ENCODE peak calls at places on chromosomes 11 and 22, in eight cellular contexts. One of them, this sample, is unnamed. For H3K4me1, the result is how much of the 10 kb centered on the place peaks cover.

GRCh38 chr22:46077669-46078099 is 72.6 kb upstream of the PPARA start:
- DNase-seq in A549: no peak
- DNase-seq in sigmoid colon: peak
- DNase-seq in tibial nerve: peak
- DNase-seq in HepG2: no peak
- DNase-seq in ovary: peak
- DNase-seq in transverse colon: peak
- DNase-seq in SK-N-SH: no peak
- DNase-seq in this sample: no peak

GRCh38 chr11:117824571-117825537 is at the start of gene FXYD2:
- DNase-seq in ovary: peak
- DNase-seq in SK-N-SH: no peak
- DNase-seq in HepG2: no peak
- DNase-seq in transverse colon: peak
- DNase-seq in A549: no peak
- DNase-seq in tibial nerve: no peak
- DNase-seq in sigmoid colon: peak
- DNase-seq in this sample: no peak

GRCh38 chr11:67027943-67028542 is 5.1 kb downstream of the SYT12 start:
- DNase-seq in tibial nerve: no peak
- DNase-seq in A549: no peak
- DNase-seq in HepG2: no peak
- DNase-seq in sigmoid colon: no peak
- DNase-seq in transverse colon: no peak
- DNase-seq in SK-N-SH: no peak
- DNase-seq in ovary: no peak
- DNase-seq in this sample: no peak

GRCh38 chr11:120546312-120547205 is 35.0 kb downstream of the GRIK4 start:
- DNase-seq in HepG2: no peak
- DNase-seq in A549: no peak
- DNase-seq in ovary: peak
- DNase-seq in tibial nerve: no peak
- DNase-seq in sigmoid colon: no peak
- DNase-seq in transverse colon: peak
- DNase-seq in SK-N-SH: no peak
- DNase-seq in this sample: no peak

GRCh38 chr22:40383905-40384304 is 13.5 kb downstream of the SGSM3 start:
- DNase-seq in SK-N-SH: no peak
- DNase-seq in tibial nerve: no peak
- DNase-seq in ovary: no peak
- DNase-seq in sigmoid colon: no peak
- DNase-seq in A549: no peak
- DNase-seq in HepG2: no peak
- DNase-seq in transverse colon: no peak
- DNase-seq in this sample: no peak

GRCh38 chr11:34809191-34810106 is 106.7 kb downstream of the APIP start:
- DNase-seq in SK-N-SH: no peak
- DNase-seq in ovary: no peak
- DNase-seq in transverse colon: no peak
- DNase-seq in HepG2: no peak
- DNase-seq in tibial nerve: no peak
- DNase-seq in A549: no peak
- DNase-seq in sigmoid colon: no peak
- DNase-seq in this sample: peak

GRCh38 chr11:90845126-90845525 is 622.3 kb upstream of the CHORDC1 start:
- DNase-seq in ovary: no peak
- DNase-seq in transverse colon: no peak
- DNase-seq in tibial nerve: no peak
- DNase-seq in sigmoid colon: no peak
- DNase-seq in SK-N-SH: no peak
- DNase-seq in A549: no peak
- DNase-seq in HepG2: no peak
- DNase-seq in this sample: no peak

GRCh38 chr11:71140206-71140919 is 112.0 kb downstream of the SHANK2 start:
- DNase-seq in A549: no peak
- DNase-seq in ovary: no peak
- DNase-seq in HepG2: no peak
- DNase-seq in sigmoid colon: no peak
- DNase-seq in SK-N-SH: no peak
- DNase-seq in transverse colon: no peak
- DNase-seq in tibial nerve: no peak
- DNase-seq in this sample: no peak

GRCh38 chr22:44723801-44724200 is 21.8 kb downstream of the PRR5 start:
- DNase-seq in A549: peak
- DNase-seq in SK-N-SH: peak
- DNase-seq in sigmoid colon: no peak
- DNase-seq in ovary: no peak
- DNase-seq in HepG2: peak
- DNase-seq in tibial nerve: no peak
- DNase-seq in transverse colon: no peak
- DNase-seq in this sample: no peak

GRCh38 chr22:22666307-22667091 is 22.1 kb downstream of the GGTLC2 start:
- DNase-seq in transverse colon: peak
- DNase-seq in HepG2: peak
- DNase-seq in tibial nerve: no peak
- DNase-seq in SK-N-SH: no peak
- DNase-seq in A549: peak
- DNase-seq in ovary: no peak
- DNase-seq in sigmoid colon: no peak
- DNase-seq in this sample: no peak

GRCh38 chr11:76577921-76578654 is 92.5 kb downstream of the LRRC32 start:
- DNase-seq in A549: no peak
- DNase-seq in SK-N-SH: peak
- DNase-seq in HepG2: no peak
- DNase-seq in transverse colon: no peak
- DNase-seq in ovary: no peak
- DNase-seq in tibial nerve: no peak
- DNase-seq in sigmoid colon: no peak
- DNase-seq in this sample: peak

GRCh38 chr11:76577199-76577920 is 93.2 kb downstream of the LRRC32 start:
- DNase-seq in tibial nerve: no peak
- DNase-seq in SK-N-SH: peak
- DNase-seq in A549: no peak
- DNase-seq in sigmoid colon: peak
- DNase-seq in ovary: no peak
- DNase-seq in HepG2: no peak
- DNase-seq in transverse colon: peak
- DNase-seq in this sample: peak

GRCh38 chr11:76579752-76580151 is 90.8 kb downstream of the LRRC32 start:
- DNase-seq in HepG2: no peak
- DNase-seq in tibial nerve: no peak
- DNase-seq in ovary: no peak
- DNase-seq in transverse colon: no peak
- DNase-seq in SK-N-SH: no peak
- DNase-seq in sigmoid colon: no peak
- DNase-seq in A549: no peak
- DNase-seq in this sample: no peak

GRCh38 chr11:76579047-76579751 is 91.3 kb downstream of the LRRC32 start:
- DNase-seq in sigmoid colon: no peak
- DNase-seq in A549: no peak
- DNase-seq in transverse colon: no peak
- DNase-seq in SK-N-SH: peak
- DNase-seq in tibial nerve: no peak
- DNase-seq in HepG2: no peak
- DNase-seq in ovary: peak
- DNase-seq in this sample: peak

GRCh38 chr11:76578655-76579046 is 91.9 kb downstream of the LRRC32 start:
- DNase-seq in A549: no peak
- DNase-seq in sigmoid colon: no peak
- DNase-seq in SK-N-SH: peak
- DNase-seq in ovary: no peak
- DNase-seq in transverse colon: no peak
- DNase-seq in HepG2: no peak
- DNase-seq in tibial nerve: no peak
- DNase-seq in this sample: peak
- TF ChIP-seq EP300 in A549: no peak
- TF ChIP-seq EP300 in sigmoid colon: no peak
- TF ChIP-seq EP300 in SK-N-SH: no peak
- TF ChIP-seq EP300 in ovary: no peak
- TF ChIP-seq EP300 in transverse colon: no peak
- TF ChIP-seq EP300 in HepG2: no peak
- TF ChIP-seq EP300 in tibial nerve: peak
- TF ChIP-seq EP300 in this sample: peak

DNA sequence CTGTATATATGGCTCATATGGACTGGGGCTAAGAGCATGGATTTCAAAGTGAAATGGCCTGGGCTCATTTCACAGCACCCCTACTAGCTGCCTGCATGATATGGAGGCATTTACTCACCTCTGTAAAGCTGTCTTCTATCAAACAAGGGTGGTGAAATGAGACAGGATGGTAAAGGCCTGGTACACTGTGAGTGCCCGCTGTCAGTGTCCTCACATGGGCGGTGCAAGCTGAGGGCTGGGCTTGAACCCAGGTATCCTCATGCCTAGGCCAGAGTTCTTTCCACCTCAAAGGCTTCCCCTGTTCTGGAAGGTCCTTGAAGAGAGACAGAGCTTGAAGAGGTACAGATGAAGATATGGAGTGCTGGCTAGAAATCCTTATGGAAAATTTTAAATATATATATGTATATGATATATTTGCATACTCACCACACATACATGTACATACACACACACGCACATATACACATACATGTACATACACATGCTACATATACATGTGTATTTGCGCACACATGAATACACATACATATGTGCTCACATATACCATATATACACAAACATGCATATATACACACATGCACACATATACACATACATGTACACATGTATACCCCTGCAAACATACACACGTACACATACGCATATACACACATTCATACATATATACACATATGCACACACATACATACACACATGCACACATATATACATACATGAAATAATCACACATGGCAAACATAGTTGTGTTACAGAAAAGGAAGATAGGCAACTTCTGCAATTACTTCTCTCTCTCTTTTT is 44.7 kb downstream of the MICAL2 start:
- DNase-seq in ovary: no peak
- DNase-seq in tibial nerve: no peak
- DNase-seq in HepG2: no peak
- DNase-seq in SK-N-SH: no peak
- DNase-seq in A549: no peak
- DNase-seq in sigmoid colon: no peak
- DNase-seq in transverse colon: no peak
- DNase-seq in this sample: no peak
- H3K4me1 ChIP-seq in ovary: under half
- H3K4me1 ChIP-seq in tibial nerve: under half
- H3K4me1 ChIP-seq in HepG2: under half
- H3K4me1 ChIP-seq in SK-N-SH: under half
- H3K4me1 ChIP-seq in A549: under half
- H3K4me1 ChIP-seq in sigmoid colon: under half
- H3K4me1 ChIP-seq in transverse colon: under half
- H3K4me1 ChIP-seq in this sample: half or more

DNA sequence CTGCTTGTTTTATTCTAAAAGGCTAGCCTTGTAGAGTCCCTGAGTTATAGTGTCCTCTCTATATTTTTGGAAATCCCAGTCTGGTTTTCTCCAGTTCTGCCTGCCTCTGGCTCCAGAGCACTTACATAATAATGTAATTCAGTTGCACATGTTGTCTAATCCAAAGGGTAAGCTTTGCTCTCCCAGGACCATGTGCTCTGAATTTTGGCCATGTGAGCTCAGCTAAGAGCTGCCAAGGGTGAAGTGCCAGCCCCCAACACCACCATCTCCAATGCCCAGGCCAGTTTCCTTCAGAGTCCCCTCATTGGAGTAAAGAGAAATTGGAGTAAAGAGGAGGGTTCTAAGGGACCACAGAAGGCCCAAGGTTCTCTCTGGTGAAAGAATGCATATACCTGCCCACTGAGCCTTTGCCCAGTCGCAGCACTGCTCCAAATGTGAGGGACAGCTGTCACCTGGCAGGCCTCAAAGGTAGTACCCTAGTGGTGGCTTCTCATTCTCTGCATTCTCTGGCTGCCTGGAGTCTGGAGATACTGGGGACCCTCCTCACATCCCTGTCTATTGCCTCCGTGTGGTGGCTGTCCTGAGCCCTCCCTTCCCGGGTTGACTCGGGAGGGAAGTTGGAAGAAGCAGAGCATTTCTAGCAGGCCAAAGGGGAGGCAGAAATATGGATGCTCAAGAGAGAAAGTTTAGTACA is 4.9 kb downstream of the CRY2 start:
- DNase-seq in transverse colon: no peak
- DNase-seq in sigmoid colon: no peak
- DNase-seq in tibial nerve: no peak
- DNase-seq in SK-N-SH: no peak
- DNase-seq in ovary: no peak
- DNase-seq in A549: no peak
- DNase-seq in HepG2: no peak
- DNase-seq in this sample: no peak
- TF ChIP-seq EP300 in transverse colon: no peak
- TF ChIP-seq EP300 in sigmoid colon: no peak
- TF ChIP-seq EP300 in tibial nerve: peak
- TF ChIP-seq EP300 in SK-N-SH: no peak
- TF ChIP-seq EP300 in ovary: no peak
- TF ChIP-seq EP300 in A549: no peak
- TF ChIP-seq EP300 in HepG2: no peak
- TF ChIP-seq EP300 in this sample: no peak

GRCh38 chr11:122319842-122320555 is 204.0 kb upstream of the BLID start:
- DNase-seq in transverse colon: no peak
- DNase-seq in sigmoid colon: no peak
- DNase-seq in tibial nerve: no peak
- DNase-seq in HepG2: no peak
- DNase-seq in A549: no peak
- DNase-seq in SK-N-SH: no peak
- DNase-seq in ovary: no peak
- DNase-seq in this sample: no peak

GRCh38 chr11:122322369-122322768 is 206.4 kb upstream of the BLID start:
- DNase-seq in ovary: no peak
- DNase-seq in transverse colon: no peak
- DNase-seq in A549: no peak
- DNase-seq in tibial nerve: no peak
- DNase-seq in sigmoid colon: peak
- DNase-seq in HepG2: no peak
- DNase-seq in SK-N-SH: no peak
- DNase-seq in this sample: no peak

GRCh38 chr11:122317337-122317736 is 201.3 kb upstream of the BLID start:
- DNase-seq in ovary: no peak
- DNase-seq in tibial nerve: no peak
- DNase-seq in SK-N-SH: no peak
- DNase-seq in A549: no peak
- DNase-seq in HepG2: no peak
- DNase-seq in transverse colon: no peak
- DNase-seq in sigmoid colon: peak
- DNase-seq in this sample: no peak

GRCh38 chr11:122323754-122324421 is 207.9 kb upstream of the BLID start:
- DNase-seq in transverse colon: no peak
- DNase-seq in tibial nerve: no peak
- DNase-seq in A549: no peak
- DNase-seq in ovary: no peak
- DNase-seq in HepG2: no peak
- DNase-seq in sigmoid colon: no peak
- DNase-seq in SK-N-SH: no peak
- DNase-seq in this sample: no peak

DNA sequence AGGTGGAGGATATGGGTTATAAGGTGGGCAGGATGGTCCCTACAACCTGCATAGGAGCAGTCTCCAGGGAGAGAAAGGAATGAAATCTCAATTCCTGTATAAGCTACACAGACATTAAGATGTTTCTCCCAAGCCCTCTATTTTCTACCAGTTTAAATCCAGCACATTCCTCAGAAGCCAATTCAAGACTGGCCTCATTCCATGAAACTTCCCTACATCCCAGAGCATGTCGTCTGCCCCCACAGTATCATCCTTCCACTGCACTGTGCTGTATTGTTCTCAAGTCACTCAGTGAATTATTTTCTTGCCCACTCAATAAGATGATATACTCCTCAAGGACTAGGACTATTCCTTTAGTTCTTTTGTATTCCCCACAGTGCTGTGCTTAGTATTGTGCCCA is 203.0 kb upstream of the BLID start:
- DNase-seq in SK-N-SH: no peak
- DNase-seq in sigmoid colon: no peak
- DNase-seq in ovary: no peak
- DNase-seq in HepG2: no peak
- DNase-seq in A549: no peak
- DNase-seq in transverse colon: no peak
- DNase-seq in tibial nerve: no peak
- DNase-seq in this sample: no peak
- H3K4me1 ChIP-seq in SK-N-SH: under half
- H3K4me1 ChIP-seq in sigmoid colon: under half
- H3K4me1 ChIP-seq in ovary: under half
- H3K4me1 ChIP-seq in HepG2: under half
- H3K4me1 ChIP-seq in A549: under half
- H3K4me1 ChIP-seq in transverse colon: under half
- H3K4me1 ChIP-seq in tibial nerve: under half
- H3K4me1 ChIP-seq in this sample: under half